ENCODE peak calls at places on chromosome 11, in six cellular contexts. E is prostate gland, I is endothelial cell of umbilical vein, Y is HCT116, B is stomach, J is breast epithelium. C is an unnamed sample.

GRCh38 chr11:113593698-113594308 is 112.3 kb downstream of the TMPRSS5 start:
- DNase-seq in I (no peak), J (no peak), Y (no peak), B (no peak), E (no peak), C (no peak)

GRCh38 chr11:6911946-6912345 is 8.9 kb upstream of the OR2D3 start:
- DNase-seq in Y (no peak), B (no peak), E (no peak), J (no peak), I (peak; percentile 68), C (no peak)

GRCh38 chr11:93542753-93543246 is 391 bp downstream of the SMCO4 start:
- DNase-seq in Y (no peak), E (no peak), I (peak; percentile 22), B (peak; percentile 43), J (no peak), C (no peak)

GRCh38 chr11:73157141-73158010 is 15.3 kb upstream of the FCHSD2 start:
- DNase-seq in I (no peak), B (no peak), E (no peak), Y (no peak), J (no peak), C (no peak)

GRCh38 chr11:112942966-112943643 is 18.1 kb upstream of the NCAM1 start:
- DNase-seq in J (no peak), I (no peak), Y (no peak), E (no peak), B (no peak), C (no peak)

GRCh38 chr11:99019676-99020075 is 1.1 kb upstream of the CNTN5 start:
- DNase-seq in B (no peak), J (no peak), E (no peak), Y (no peak), I (no peak), C (no peak)

GRCh38 chr11:58179648-58180047 is 9.2 kb upstream of the OR9Q2 start:
- DNase-seq in B (no peak), J (no peak), I (no peak), Y (no peak), E (no peak), C (no peak)

GRCh38 chr11:129323896-129324522 is 51.6 kb upstream of the BARX2 start:
- DNase-seq in E (no peak), B (peak; percentile 43), J (peak; percentile 32), I (no peak), Y (no peak), C (no peak)

GRCh38 chr11:48018561-48019229 is 38.3 kb downstream of the PTPRJ start:
- DNase-seq in I (peak; percentile 15), B (no peak), Y (no peak), E (no peak), J (no peak), C (no peak)

GRCh38 chr11:128448487-128448886 is 138.9 kb downstream of the ETS1 start:
- DNase-seq in E (no peak), B (peak; percentile 76), J (peak; percentile 76), I (no peak), Y (peak; percentile 95), C (no peak)

GRCh38 chr11:8092587-8093424 is 11.8 kb downstream of the TUB start:
- DNase-seq in J (no peak), Y (peak; percentile 56), I (peak; percentile 61), E (peak; percentile 43), B (peak; percentile 68), C (no peak)

GRCh38 chr11:100719362-100719761 is 32.3 kb downstream of the ARHGAP42 start:
- DNase-seq in Y (no peak), E (no peak), B (no peak), J (no peak), I (no peak), C (no peak)

GRCh38 chr11:31652528-31652927 is 143.0 kb downstream of the ELP4 start:
- DNase-seq in B (no peak), E (no peak), I (no peak), Y (no peak), J (no peak), C (no peak)

GRCh38 chr11:128463386-128463829 is 124.0 kb downstream of the ETS1 start:
- DNase-seq in B (no peak), J (no peak), Y (no peak), E (no peak), I (peak; percentile 49), C (no peak)

GRCh38 chr11:10414659-10415058 is 40.4 kb upstream of the AMPD3 start:
- DNase-seq in I (peak; percentile 34), J (no peak), E (no peak), B (no peak), Y (no peak), C (no peak)

GRCh38 chr11:112369916-112370315 is 109.3 kb upstream of the PLET1 start:
- DNase-seq in J (no peak), I (no peak), E (no peak), B (no peak), Y (no peak), C (no peak)

GRCh38 chr11:103633037-103633788 is 403.2 kb upstream of the DDI1 start:
- DNase-seq in B (no peak), I (peak; percentile 81), Y (no peak), J (no peak), E (no peak), C (no peak)

GRCh38 chr11:94632356-94632755 is 65.2 kb downstream of the PIWIL4 start:
- DNase-seq in E (no peak), I (no peak), B (no peak), Y (no peak), J (no peak), C (no peak)

GRCh38 chr11:95641506-95641905 is 148.1 kb downstream of the FAM76B start:
- DNase-seq in I (no peak), E (no peak), B (no peak), J (peak; percentile 84), Y (no peak), C (no peak)

GRCh38 chr11:3859373-3859881 is 4.0 kb downstream of the STIM1 start:
- DNase-seq in I (no peak), J (no peak), B (peak; percentile 73), E (no peak), Y (no peak), C (no peak)

GRCh38 chr11:68264244-68264643 is 7.5 kb downstream of the C11orf24 start:
- DNase-seq in E (no peak), Y (no peak), J (no peak), B (no peak), I (no peak), C (peak; percentile 25)

GRCh38 chr11:65853249-65853979 is 4.6 kb downstream of the CFL1 start:
- DNase-seq in I (no peak), E (no peak), Y (no peak), B (no peak), J (no peak), C (no peak)
- TF ChIP-seq CTCF in I (no peak), E (no peak), Y (no peak), B (no peak), J (no peak), C (no peak)

GRCh38 chr11:62712861-62713260 is 5.4 kb downstream of the GNG3 start:
- DNase-seq in B (no peak), I (no peak), E (no peak), J (no peak), Y (no peak), C (no peak)

GRCh38 chr11:62712413-62712812 is 4.9 kb downstream of the GNG3 start:
- DNase-seq in Y (no peak), J (no peak), B (no peak), E (no peak), I (no peak), C (no peak)

GRCh38 chr11:62716206-62716605 is 8.7 kb downstream of the GNG3 start:
- DNase-seq in B (no peak), J (no peak), E (no peak), I (no peak), Y (no peak), C (no peak)

GRCh38 chr11:62715150-62716130 is 8.0 kb downstream of the GNG3 start:
- DNase-seq in B (no peak), I (no peak), E (no peak), J (no peak), Y (no peak), C (no peak)

DNA sequence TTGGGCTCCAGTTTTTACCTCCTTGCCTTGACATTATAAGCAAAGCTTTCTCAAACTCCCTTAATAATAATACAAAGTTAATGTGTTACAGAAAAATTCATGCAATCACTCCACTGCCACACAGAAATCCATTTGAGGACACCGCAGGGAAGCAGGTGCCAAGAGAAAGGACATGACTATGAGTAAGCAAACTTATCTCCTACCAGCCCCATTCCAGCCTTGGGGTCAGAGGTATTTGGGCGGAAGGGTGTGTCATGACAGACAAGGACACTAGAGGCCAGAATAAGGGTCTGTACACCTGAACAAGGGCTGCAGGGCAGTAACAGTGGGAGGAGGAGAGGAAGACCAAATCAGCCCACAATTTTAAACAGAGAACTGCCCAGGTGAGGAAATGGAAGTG is 5.9 kb downstream of the GNG3 start:
- DNase-seq in E (no peak), J (no peak), I (no peak), B (peak; percentile 60), Y (no peak), C (no peak)
- TF ChIP-seq POLR2AphosphoS5 in E (no peak), J (no peak), I (no peak), B (no peak), Y (no peak), C (no peak)

DNA sequence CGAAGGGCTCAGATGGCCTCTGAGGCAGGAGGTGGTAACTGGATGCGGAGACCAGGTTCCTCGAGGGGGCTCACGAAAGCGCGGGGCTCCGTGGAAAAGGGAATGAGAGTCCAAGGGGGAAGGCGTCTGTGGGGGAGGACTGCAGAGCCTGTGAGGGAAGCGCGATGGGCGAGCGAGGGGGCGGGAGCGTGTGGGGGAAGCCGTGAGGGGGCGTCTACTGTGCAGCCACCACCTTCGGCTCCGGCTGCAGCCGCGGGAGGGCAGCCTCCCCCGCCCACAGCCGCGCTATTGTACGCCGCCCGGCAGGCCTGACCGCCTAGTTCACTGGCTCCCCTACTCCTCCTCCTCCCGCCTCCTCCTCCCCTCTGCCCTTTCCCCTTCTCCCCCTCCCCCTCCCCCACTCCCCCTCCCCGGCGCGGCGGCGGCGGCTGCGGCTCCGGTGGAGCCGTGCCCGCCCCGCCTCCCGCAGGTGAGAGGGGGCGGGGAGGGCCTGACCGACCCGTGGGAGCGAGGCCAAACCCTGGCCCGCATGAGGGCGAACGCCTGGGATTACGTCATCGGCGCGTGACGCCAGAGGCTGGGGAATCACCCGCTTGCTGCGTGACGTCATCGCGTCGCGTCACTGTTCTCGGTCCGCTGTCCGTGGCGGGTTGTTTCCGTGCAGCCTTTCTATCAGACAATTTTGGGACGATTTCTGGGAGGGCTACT is at the start of gene PAK1:
- DNase-seq in I (peak; percentile 49), Y (peak; percentile 86), E (peak; percentile 80), B (peak; percentile 95), J (peak; percentile 89), C (no peak)
- TF ChIP-seq POLR2A in I (no peak), Y (no peak), E (peak; percentile 33), B (no peak), J (no peak), C (no peak)

GRCh38 chr11:119583585-119583984 is 145.4 kb downstream of the NECTIN1 start:
- DNase-seq in E (no peak), I (no peak), B (no peak), J (no peak), Y (no peak), C (no peak)

GRCh38 chr11:119585038-119585666 is 143.8 kb downstream of the NECTIN1 start:
- DNase-seq in Y (no peak), J (peak; percentile 70), I (peak; percentile 28), B (peak; percentile 48), E (peak; percentile 84), C (no peak)

GRCh38 chr11:119580751-119581150 is 148.2 kb downstream of the NECTIN1 start:
- DNase-seq in B (no peak), E (no peak), I (no peak), J (no peak), Y (no peak), C (no peak)

GRCh38 chr11:119586181-119586580 is 142.8 kb downstream of the NECTIN1 start:
- DNase-seq in I (no peak), E (no peak), Y (no peak), B (no peak), J (no peak), C (no peak)

GRCh38 chr11:119584193-119585037 is 144.6 kb downstream of the NECTIN1 start:
- DNase-seq in I (peak; percentile 64), E (peak; percentile 75), Y (no peak), J (peak; percentile 67), B (peak; percentile 60), C (no peak)
- TF ChIP-seq CTCF in I (no peak), E (no peak), Y (no peak), J (no peak), B (no peak), C (no peak)